ENCODE peak calls at places on chromosomes 1 and 21, in four cellular contexts. E is A673, H is A549, L is thoracic aorta. T is an unnamed sample.
A peak's percentile ranks its signal among the peaks of the same experiment; 100 is the strongest.

GRCh38 chr21:46083271-46084040 is 14.5 kb upstream of the COL6A2 start:
- DNase-seq in L (no peak), E (no peak), H (no peak), T (no peak)

GRCh38 chr1:207030522-207031009 is 2.0 kb downstream of the C1orf116 start:
- DNase-seq in E (no peak), H (no peak), L (no peak), T (no peak)

GRCh38 chr1:50023292-50024159 is at the start of gene AGBL4:
- DNase-seq in E (peak; percentile 58), L (no peak), H (peak; percentile 16), T (no peak)

GRCh38 chr1:24984800-24985552 is 54.9 kb upstream of the RUNX3 start:
- DNase-seq in L (no peak), E (no peak), H (no peak), T (peak; percentile 33)

GRCh38 chr1:205438213-205439158 is 16.6 kb upstream of the LEMD1 start:
- DNase-seq in L (peak; percentile 17), E (peak; percentile 88), H (peak; percentile 60), T (no peak)

GRCh38 chr1:217059401-217059800 is 336.2 kb upstream of the ESRRG start:
- DNase-seq in E (no peak), H (no peak), L (no peak), T (no peak)

GRCh38 chr21:33348728-33349127 is 24.0 kb downstream of the IFNAR1 start:
- DNase-seq in L (no peak), E (no peak), H (no peak), T (no peak)

GRCh38 chr1:195908121-195908520 is 700.1 kb downstream of the KCNT2 start:
- DNase-seq in L (no peak), H (no peak), E (no peak), T (no peak)

GRCh38 chr1:99677416-99677815 is 31.5 kb downstream of the PALMD start:
- DNase-seq in L (no peak), H (no peak), E (no peak), T (no peak)

GRCh38 chr1:100075773-100076172 is 57.0 kb downstream of the SASS6 start:
- DNase-seq in H (no peak), L (no peak), E (no peak), T (no peak)

GRCh38 chr1:1599030-1599916 is 662 bp downstream of the FNDC10 start:
- DNase-seq in L (no peak), E (peak; percentile 63), H (no peak), T (no peak)
- H3K4me3 ChIP-seq in L (peak overlapping the region; percentile 37), E (peak overlapping the region; percentile 15), H (peak overlapping the region; percentile 51), T (no peak overlapping the region)

DNA sequence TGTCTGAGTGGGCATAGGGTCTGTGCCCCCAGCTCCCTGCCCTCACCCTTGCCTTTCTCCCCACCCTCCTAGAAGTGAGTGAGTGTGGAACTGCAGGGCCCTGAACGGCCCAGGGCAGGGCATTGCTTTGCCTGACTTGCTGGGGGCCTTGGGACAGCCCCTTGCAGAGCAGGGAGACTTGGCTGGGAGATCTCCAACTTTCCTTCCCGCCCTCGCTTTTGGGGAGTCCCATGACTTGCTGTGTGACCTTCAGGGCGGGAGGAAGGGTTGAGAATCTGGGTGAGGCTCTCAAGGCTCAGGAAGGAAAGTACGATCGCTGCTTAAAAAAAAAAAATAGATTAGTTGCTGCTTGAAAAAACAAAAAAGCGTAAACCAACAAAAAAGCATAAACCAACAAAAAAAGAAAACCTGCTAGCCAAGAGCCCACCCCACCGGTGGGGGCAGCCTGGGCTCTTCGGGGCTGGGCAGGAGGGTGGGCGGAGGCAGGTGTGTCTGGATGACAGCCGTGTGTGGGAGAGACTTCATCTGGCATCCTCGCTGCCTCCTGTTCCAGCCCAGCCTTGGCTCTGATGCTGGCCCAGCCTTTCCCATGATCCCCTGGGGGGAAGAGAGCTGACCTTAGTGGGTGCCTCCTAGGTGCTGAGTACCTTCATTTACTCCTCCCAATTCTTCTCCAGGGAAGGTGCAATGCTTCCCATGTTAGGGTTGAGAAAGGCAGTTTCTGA is 6.5 kb downstream of the NBL1 start:
- DNase-seq in H (no peak), L (no peak), E (no peak), T (no peak)
- H3K4me3 ChIP-seq in H (no peak overlapping the region), L (peak overlapping the region; percentile 35), E (no peak overlapping the region), T (no peak overlapping the region)

GRCh38 chr1:145978477-145978859 is 14.0 kb downstream of the POLR3GL start:
- DNase-seq in L (no peak), H (no peak), E (no peak), T (no peak)
- H3K4me3 ChIP-seq in L (peak overlapping the region; percentile 68), H (no peak overlapping the region), E (no peak overlapping the region), T (no peak overlapping the region)

GRCh38 chr1:115492880-115493279 is 148.9 kb upstream of the VANGL1 start:
- DNase-seq in L (no peak), E (no peak), H (no peak), T (no peak)

GRCh38 chr1:115493834-115494233 is 147.9 kb upstream of the VANGL1 start:
- DNase-seq in H (no peak), L (no peak), E (no peak), T (no peak)

GRCh38 chr1:115496904-115497527 is 144.8 kb upstream of the VANGL1 start:
- DNase-seq in H (peak; percentile 51), E (peak; percentile 38), L (no peak), T (no peak)

GRCh38 chr1:115495603-115496002 is 146.2 kb upstream of the VANGL1 start:
- DNase-seq in E (peak; percentile 69), L (no peak), H (no peak), T (no peak)

DNA sequence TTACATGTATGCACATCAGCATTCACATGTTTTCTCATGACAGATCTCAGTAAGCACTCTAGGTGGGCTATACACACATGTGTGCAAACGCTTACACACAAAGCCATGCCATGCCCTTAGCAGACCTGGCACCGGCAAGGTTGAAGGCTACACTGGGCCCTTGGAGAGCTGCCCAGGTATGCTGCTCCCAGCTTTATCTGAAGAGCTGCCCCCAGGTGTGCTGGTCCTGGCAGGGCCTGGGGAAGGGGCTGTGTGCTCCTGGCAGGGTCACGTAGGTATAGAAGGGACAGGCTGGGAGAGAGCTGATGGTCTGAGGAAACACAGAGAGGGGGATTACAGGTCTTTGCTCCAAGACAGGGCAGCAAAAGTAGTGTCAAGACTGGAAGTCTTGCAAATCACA is 146.7 kb upstream of the VANGL1 start:
- DNase-seq in E (no peak), L (no peak), H (no peak), T (no peak)
- H3K4me3 ChIP-seq in E (no peak overlapping the region), L (no peak overlapping the region), H (no peak overlapping the region), T (no peak overlapping the region)

GRCh38 chr1:66750578-66750977 is 1.7 kb upstream of the DYNLT5 start:
- DNase-seq in H (no peak), L (no peak), E (no peak), T (no peak)

GRCh38 chr1:66752671-66753371 is 562 bp downstream of the DYNLT5 start:
- DNase-seq in H (no peak), L (no peak), E (no peak), T (no peak)

GRCh38 chr1:66747500-66747899 is 4.8 kb upstream of the DYNLT5 start:
- DNase-seq in L (no peak), H (no peak), E (no peak), T (no peak)

GRCh38 chr1:66751160-66751559 is 1.1 kb upstream of the DYNLT5 start:
- DNase-seq in H (no peak), L (no peak), E (no peak), T (no peak)

GRCh38 chr1:66752000-66752592 is at the start of gene DYNLT5:
- DNase-seq in E (no peak), H (no peak), L (peak; percentile 19), T (no peak)
- H3K4me3 ChIP-seq in E (no peak within 1 kb of the TSS), H (no peak within 1 kb of the TSS), L (peak within 1 kb of the TSS; percentile 80), T (no peak within 1 kb of the TSS)

DNA sequence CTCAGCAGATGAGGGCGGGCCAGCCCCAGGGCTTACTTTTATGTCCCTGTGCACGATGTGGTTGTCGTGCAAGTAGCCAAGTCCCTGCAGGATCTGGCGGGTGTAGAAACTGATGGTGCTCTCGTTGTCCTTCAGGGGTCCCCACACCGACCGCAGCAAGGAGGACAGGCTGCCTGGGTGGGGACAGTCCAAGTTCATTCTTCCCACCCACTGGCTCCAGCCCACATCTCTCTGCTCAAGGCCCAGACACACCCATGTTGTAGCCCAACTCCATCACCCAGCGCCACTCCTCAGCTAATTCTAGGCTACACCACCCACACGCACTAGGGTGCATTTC is 7.0 kb downstream of the MAP3K6 start:
- DNase-seq in H (no peak), L (no peak), E (no peak), T (no peak)
- H3K4me3 ChIP-seq in H (no peak overlapping the region), L (no peak overlapping the region), E (no peak overlapping the region), T (no peak overlapping the region)

GRCh38 chr1:227944931-227945890 is 2.5 kb downstream of the WNT9A start:
- DNase-seq in L (no peak), H (no peak), E (no peak), T (no peak)
- H3K4me3 ChIP-seq in L (no peak overlapping the region), H (no peak overlapping the region), E (no peak overlapping the region), T (no peak overlapping the region)

GRCh38 chr1:75579046-75579445 is 31.9 kb downstream of the SLC44A5 start:
- DNase-seq in L (no peak), E (no peak), H (no peak), T (no peak)

DNA sequence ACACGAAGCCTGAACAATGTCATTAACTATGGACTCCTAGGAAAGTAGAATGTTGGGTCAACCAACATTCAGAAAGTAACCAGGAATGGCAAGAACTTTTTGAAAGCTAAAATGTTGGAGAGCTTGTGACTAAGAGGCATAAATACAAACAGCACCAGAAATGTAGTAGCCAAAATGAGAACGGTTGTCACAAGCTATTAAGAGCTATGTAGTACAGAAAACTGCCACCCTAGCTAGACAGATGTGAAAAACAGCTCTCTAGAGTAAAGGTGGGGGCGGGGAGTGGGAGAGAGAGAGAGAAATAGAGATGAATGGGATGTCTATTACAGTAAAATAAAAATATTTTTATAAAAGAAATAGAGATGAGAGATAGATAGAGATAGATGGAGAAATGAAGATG is 35.1 kb downstream of the SLC44A5 start:
- DNase-seq in L (no peak), H (no peak), E (no peak), T (no peak)
- H3K4me3 ChIP-seq in L (no peak overlapping the region), H (no peak overlapping the region), E (no peak overlapping the region), T (no peak overlapping the region)

DNA sequence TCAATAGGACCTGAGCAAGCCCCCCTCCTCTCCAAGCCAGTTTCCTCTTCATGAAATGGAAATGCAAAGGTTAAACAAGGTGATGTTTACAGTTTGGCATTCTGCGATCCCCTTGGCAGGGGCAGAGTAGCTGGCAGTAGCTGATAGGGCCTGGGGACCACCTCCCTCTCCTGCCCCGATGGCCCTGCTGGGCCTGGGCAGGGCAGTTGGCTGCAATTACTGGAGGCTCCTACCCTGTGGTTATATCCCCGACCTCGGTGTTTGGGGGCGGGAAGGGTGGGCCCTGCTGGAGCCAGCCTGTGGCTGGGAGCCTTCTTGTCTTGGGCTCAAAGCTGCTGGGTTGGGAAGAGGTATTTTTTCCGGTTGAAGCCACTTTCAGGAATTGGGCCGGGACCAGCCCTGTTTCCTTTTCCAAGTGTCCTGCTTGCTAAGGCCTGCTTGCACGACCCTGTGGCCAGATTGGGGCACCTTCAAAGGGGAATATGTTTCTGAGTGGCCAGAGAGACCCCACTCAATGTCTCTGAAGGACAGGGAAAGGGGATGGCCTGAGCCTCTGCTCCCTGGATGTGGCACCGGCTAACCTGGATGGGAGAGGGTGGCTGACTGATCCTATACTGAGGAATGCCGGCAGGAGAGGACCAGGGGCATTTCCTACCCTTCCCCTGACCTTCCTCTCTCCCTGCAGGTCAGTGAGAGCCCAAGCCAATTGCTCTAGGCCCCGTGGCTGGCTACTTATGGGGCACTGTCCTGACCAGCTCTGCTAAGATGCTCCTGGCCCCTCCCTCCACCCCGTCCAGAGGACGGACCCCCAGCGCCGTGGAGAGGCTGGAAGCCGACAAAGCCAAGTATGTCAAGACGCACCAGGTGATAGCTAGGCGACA is 1.9 kb downstream of the FAM110D start:
- DNase-seq in H (no peak), L (no peak), E (no peak), T (no peak)
- H3K4me3 ChIP-seq in H (no peak overlapping the region), L (peak overlapping the region; percentile 70), E (no peak overlapping the region), T (no peak overlapping the region)